ENCODE peak calls at places on chromosomes 2 and 18, in four cellular contexts. M, I, G and X are unnamed samples.

GRCh38 chr18:48418409-48419267 is 9.5 kb upstream of the ZBTB7C start:
- DNase-seq in I (no peak), M (no peak), G (peak; percentile 23), X (no peak)

GRCh38 chr2:166439078-166439477 is 55.0 kb downstream of the SCN7A start:
- DNase-seq in I (no peak), G (no peak), M (no peak), X (no peak)

GRCh38 chr2:127516031-127516430 is 10.3 kb downstream of the IWS1 start:
- DNase-seq in I (no peak), G (peak; percentile 87), M (no peak), X (peak; percentile 90)

GRCh38 chr2:173606619-173607305 is 252.1 kb downstream of the CDCA7 start:
- DNase-seq in M (no peak), I (no peak), G (no peak), X (no peak)

GRCh38 chr2:68320118-68320641 is 431 bp upstream of the CNRIP1 start:
- DNase-seq in I (peak; percentile 27), M (peak; percentile 24), G (peak; percentile 24), X (no peak)

GRCh38 chr18:75210274-75211001 is at the start of gene TSHZ1:
- DNase-seq in G (peak; percentile 83), I (no peak), M (peak; percentile 86), X (peak; percentile 68)

GRCh38 chr18:46313521-46313920 is 209.3 kb downstream of the HAUS1 start:
- DNase-seq in I (no peak), M (no peak), G (no peak), X (no peak)

GRCh38 chr2:237297421-237298155 is 116.4 kb downstream of the COL6A3 start:
- DNase-seq in I (no peak), G (no peak), M (no peak), X (no peak)

GRCh38 chr2:108627911-108628567 is 91.2 kb upstream of the RANBP2 start:
- DNase-seq in M (no peak), G (no peak), I (no peak), X (no peak)